ENCODE peak calls at places on chromosomes 12 and 14, in eight cellular contexts. N is transverse colon; T is fibroblast of lung; E is keratinocyte; W is effector memory CD4-positive, alpha-beta T cell; B is CD8-positive, alpha-beta T cell; U is stomach; Q is lower lobe of right lung. F is an unnamed sample. For H3K9me3, the result is how much of the 10 kb centered on the place peaks cover.

GRCh38 chr12:31518680-31519227 is 72.2 kb downstream of the DENND5B start:
- DNase-seq in U (no peak), E (peak), N (peak), Q (no peak), T (peak), W (no peak), B (no peak), F (peak)

GRCh38 chr12:6323340-6323994 is 13.0 kb downstream of the PLEKHG6 start:
- DNase-seq in W (no peak), U (peak), T (peak), Q (no peak), E (no peak), N (no peak), B (peak), F (peak)

GRCh38 chr12:25933001-25933400 is 25.5 kb upstream of the RASSF8 start:
- DNase-seq in W (no peak), N (no peak), E (no peak), T (no peak), B (no peak), Q (no peak), U (no peak), F (no peak)

GRCh38 chr12:122880668-122881067 is 15.3 kb downstream of the VPS37B start:
- DNase-seq in T (peak), W (no peak), N (no peak), Q (no peak), B (no peak), U (no peak), E (no peak), F (peak)

GRCh38 chr12:29980304-29980703 is 196.6 kb upstream of the TMTC1 start:
- DNase-seq in B (no peak), U (no peak), T (no peak), N (no peak), E (no peak), W (no peak), Q (no peak), F (no peak)

GRCh38 chr14:101501341-101501740 is 60.0 kb upstream of the DIO3 start:
- DNase-seq in B (no peak), Q (no peak), N (no peak), E (no peak), U (peak), T (no peak), W (no peak), F (no peak)

GRCh38 chr14:70416322-70416716 is 571 bp downstream of the SYNJ2BP start:
- DNase-seq in Q (no peak), U (no peak), N (no peak), W (no peak), B (no peak), E (no peak), T (peak), F (no peak)

GRCh38 chr14:37602605-37603453 is 7.4 kb downstream of the TTC6 start:
- DNase-seq in Q (no peak), W (no peak), T (no peak), U (no peak), B (no peak), N (no peak), E (no peak), F (no peak)

GRCh38 chr12:132289356-132290202 is 39.8 kb downstream of the GALNT9 start:
- DNase-seq in T (no peak), N (no peak), E (no peak), W (no peak), B (no peak), Q (peak), U (no peak), F (no peak)

GRCh38 chr14:52825085-52825484 is 33.7 kb upstream of the GNPNAT1 start:
- DNase-seq in U (no peak), B (no peak), E (no peak), Q (no peak), W (no peak), N (no peak), T (no peak), F (no peak)

GRCh38 chr12:98799411-98799810 is 154.3 kb downstream of the APAF1 start:
- DNase-seq in U (no peak), W (no peak), B (no peak), T (no peak), E (no peak), Q (no peak), N (no peak), F (no peak)

GRCh38 chr12:95117178-95117599 is 43.8 kb upstream of the NR2C1 start:
- DNase-seq in E (no peak), N (peak), U (peak), T (peak), Q (no peak), B (peak), W (peak), F (peak)
- H3K4me3 ChIP-seq in E (peak), N (no peak), U (no peak), T (no peak), Q (no peak), B (no peak), W (no peak), F (no peak)

GRCh38 chr14:105840266-105841021 is 314.1 kb downstream of the TMEM121 start:
- DNase-seq in E (no peak), T (no peak), B (peak), N (no peak), Q (no peak), U (no peak), W (no peak), F (peak)

GRCh38 chr14:105839425-105840265 is 313.3 kb downstream of the TMEM121 start:
- DNase-seq in Q (no peak), U (no peak), W (no peak), T (no peak), E (no peak), B (no peak), N (no peak), F (no peak)

GRCh38 chr14:105838107-105838506 is 311.7 kb downstream of the TMEM121 start:
- DNase-seq in B (no peak), U (no peak), E (no peak), Q (no peak), T (no peak), N (no peak), W (no peak), F (no peak)

GRCh38 chr14:105837349-105838063 is 311.1 kb downstream of the TMEM121 start:
- DNase-seq in W (no peak), Q (no peak), B (no peak), T (no peak), E (no peak), U (no peak), N (no peak), F (peak)

DNA sequence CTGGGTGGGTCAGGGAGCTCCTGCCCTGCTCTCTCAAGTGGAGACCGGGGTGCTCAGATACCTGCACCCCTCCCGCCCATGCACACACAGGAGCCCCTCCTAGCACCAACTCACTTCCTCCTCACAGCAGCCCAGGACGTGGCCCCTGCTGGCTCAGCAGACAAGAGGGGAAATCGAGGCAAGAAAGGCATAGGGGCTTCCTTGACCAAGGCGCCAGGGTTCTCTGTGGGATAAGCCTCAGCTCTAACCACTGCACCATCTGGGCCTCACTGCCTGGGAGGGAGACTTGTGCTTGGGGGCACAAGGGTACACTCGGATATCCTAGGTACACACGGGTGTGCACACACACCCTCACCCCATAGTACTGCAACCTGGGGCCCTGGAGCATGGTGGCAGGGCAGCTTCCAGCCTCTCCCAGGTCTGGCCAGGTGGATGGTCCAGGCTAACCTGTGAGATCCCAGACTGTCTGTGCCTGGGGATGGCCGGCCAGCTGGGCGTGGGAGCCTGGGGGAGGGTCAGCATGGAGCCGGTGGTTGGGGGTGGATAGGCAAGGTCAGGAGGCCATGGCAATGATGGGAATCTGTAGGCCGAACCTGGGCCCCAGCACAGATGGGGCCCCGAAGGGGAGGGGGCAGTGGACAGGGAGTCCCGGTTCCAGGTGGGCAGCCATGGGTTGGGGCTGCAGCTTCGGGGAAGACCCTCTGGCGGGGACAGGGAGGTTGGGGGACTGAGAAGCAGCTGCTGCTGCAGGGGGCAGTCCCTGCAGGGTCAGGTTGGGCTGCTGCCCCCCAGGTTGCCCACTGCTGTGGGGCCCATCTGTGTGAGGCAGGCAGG is 312.4 kb downstream of the TMEM121 start:
- DNase-seq in Q (no peak), B (no peak), U (no peak), T (no peak), N (no peak), E (no peak), W (no peak), F (no peak)
- H3K9me3 ChIP-seq in Q (under half), B (under half), U (under half), T (under half), N (under half), E (under half), W (under half), F (under half)

GRCh38 chr12:24777359-24777758 is 171.5 kb downstream of the BCAT1 start:
- DNase-seq in W (no peak), E (no peak), Q (no peak), U (no peak), B (no peak), N (no peak), T (no peak), F (no peak)
- H3K4me3 ChIP-seq in W (no peak), E (no peak), Q (no peak), U (no peak), B (no peak), N (no peak), T (no peak), F (no peak)

GRCh38 chr12:75981773-75982564 is 49.6 kb downstream of the PHLDA1 start:
- DNase-seq in E (no peak), T (no peak), W (no peak), B (no peak), N (no peak), U (no peak), Q (no peak), F (no peak)

GRCh38 chr12:75986001-75986739 is 45.4 kb downstream of the PHLDA1 start:
- DNase-seq in E (no peak), T (no peak), W (no peak), B (no peak), N (no peak), U (no peak), Q (no peak), F (peak)

GRCh38 chr12:75984577-75985182 is 46.9 kb downstream of the PHLDA1 start:
- DNase-seq in W (no peak), Q (no peak), E (no peak), U (no peak), B (no peak), T (no peak), N (no peak), F (no peak)

GRCh38 chr12:75982974-75983660 is 48.5 kb downstream of the PHLDA1 start:
- DNase-seq in Q (no peak), N (no peak), T (no peak), E (no peak), B (no peak), U (no peak), W (no peak), F (no peak)

DNA sequence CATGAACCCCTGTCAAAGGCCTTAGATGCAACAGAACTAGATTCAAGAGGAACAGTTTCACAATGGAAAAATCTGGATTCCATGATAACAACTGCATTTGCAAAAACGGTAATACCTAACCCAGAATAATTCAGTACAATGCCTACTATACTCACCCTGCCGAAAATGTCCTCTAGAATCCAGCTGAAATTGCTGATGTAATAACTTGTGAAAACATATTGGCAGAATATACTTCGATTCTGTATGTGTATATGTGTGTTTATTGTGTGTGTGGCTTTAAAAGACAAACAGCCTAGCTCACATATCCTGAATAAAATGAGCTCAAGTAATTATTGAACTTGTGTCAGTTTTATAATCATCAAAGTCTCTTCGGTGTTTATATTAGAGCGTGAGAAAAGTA is 46.0 kb downstream of the PHLDA1 start:
- DNase-seq in T (no peak), N (no peak), W (no peak), B (no peak), U (no peak), E (no peak), Q (no peak), F (no peak)
- H3K9me3 ChIP-seq in T (under half), N (under half), W (under half), B (under half), U (under half), E (under half), Q (under half), F (under half)

DNA sequence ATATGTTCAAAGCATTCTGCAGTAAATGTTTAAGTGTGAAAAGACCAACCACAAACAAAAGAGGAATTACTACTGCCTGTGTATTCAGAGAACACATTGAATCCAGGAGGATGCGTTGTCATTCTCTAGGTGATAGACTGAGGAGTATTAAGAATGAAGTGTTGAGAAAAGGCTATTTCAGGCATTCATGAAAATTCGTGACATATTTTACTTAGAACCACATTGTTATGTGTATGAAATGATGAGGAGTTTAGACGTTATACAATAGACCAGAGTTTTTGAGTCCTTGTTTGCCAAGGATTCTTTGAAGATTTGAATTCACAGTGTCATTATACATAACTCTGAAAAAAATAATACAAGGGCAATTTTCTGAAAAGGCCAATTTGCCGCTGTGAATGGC is 251.8 kb downstream of the CCDC91 start:
- DNase-seq in T (no peak), B (no peak), N (no peak), U (no peak), E (no peak), W (no peak), Q (no peak), F (no peak)
- H3K4me3 ChIP-seq in T (no peak), B (no peak), N (no peak), U (no peak), E (no peak), W (no peak), Q (no peak), F (no peak)

F was measured in OCI-LY7.